ENCODE peak calls at places on chromosomes 7 and 10, in ten cellular contexts. H is GM23338, X is HCT116, T is lung, Y is K562, W is foreskin fibroblast, N is fibroblast of mammary gland, U is AG09309, O is dorsolateral prefrontal cortex, J is choroid plexus epithelial cell. B is an unnamed sample.

GRCh38 chr7:3154881-3155494 is 111.3 kb upstream of the CARD11 start:
- DNase-seq in W (peak; percentile 61), J (peak; percentile 78), T (no peak), H (peak; percentile 80), O (no peak), Y (peak; percentile 53), U (peak; percentile 2), X (peak; percentile 32), N (peak; percentile 47), B (peak; percentile 69)

GRCh38 chr7:151877911-151878835 is 1.3 kb upstream of the PRKAG2 start:
- DNase-seq in U (no peak), N (no peak), O (no peak), J (no peak), T (no peak), H (no peak), X (no peak), Y (no peak), W (no peak), B (no peak)

GRCh38 chr10:131920693-131921092 is 19.9 kb downstream of the PPP2R2D start:
- DNase-seq in T (no peak), O (no peak), Y (no peak), H (no peak), N (no peak), W (no peak), X (no peak), J (no peak), U (no peak), B (no peak)

GRCh38 chr7:89042963-89043362 is 247.4 kb upstream of the TEX47 start:
- DNase-seq in W (no peak), J (no peak), T (no peak), H (no peak), O (no peak), Y (no peak), N (no peak), U (no peak), X (no peak), B (no peak)

GRCh38 chr7:46881507-46882127 is 700.3 kb downstream of the TNS3 start:
- DNase-seq in Y (no peak), O (no peak), U (no peak), J (peak; percentile 33), N (no peak), T (no peak), W (no peak), X (peak; percentile 22), H (peak; percentile 32), B (peak; percentile 17)

GRCh38 chr7:12637328-12637727 is 50.1 kb upstream of the ARL4A start:
- DNase-seq in X (no peak), U (no peak), T (no peak), W (no peak), H (no peak), N (no peak), O (no peak), Y (no peak), J (no peak), B (no peak)

GRCh38 chr7:100071018-100071723 is 10.4 kb downstream of the ZNF3 start:
- DNase-seq in X (no peak), U (no peak), W (no peak), N (no peak), Y (no peak), J (no peak), H (no peak), T (no peak), O (no peak), B (no peak)

GRCh38 chr10:72261323-72262018 is 12.3 kb upstream of the DDIT4 start:
- DNase-seq in J (no peak), X (no peak), O (no peak), U (no peak), Y (peak; percentile 54), H (no peak), W (peak; percentile 40), T (no peak), N (no peak), B (peak; percentile 43)

GRCh38 chr7:130392456-130392860 is 12.2 kb downstream of the CPA1 start:
- DNase-seq in J (peak; percentile 84), O (no peak), H (no peak), Y (no peak), N (peak; percentile 36), X (no peak), T (no peak), U (no peak), W (peak; percentile 65), B (no peak)

GRCh38 chr10:132100556-132101349 is 35.0 kb downstream of the JAKMIP3 start:
- DNase-seq in W (no peak), N (no peak), U (no peak), T (peak; percentile 24), H (no peak), J (no peak), X (no peak), Y (no peak), O (peak; percentile 2), B (no peak)

GRCh38 chr7:18753972-18754610 is 258.5 kb downstream of the HDAC9 start:
- DNase-seq in N (peak; percentile 96), U (peak; percentile 80), W (peak; percentile 92), T (no peak), O (no peak), X (no peak), Y (no peak), H (no peak), J (peak; percentile 94), B (no peak)

GRCh38 chr10:93334901-93335312 is 147.2 kb downstream of the MYOF start:
- DNase-seq in J (no peak), N (no peak), O (no peak), W (peak; percentile 75), X (peak; percentile 83), U (peak; percentile 14), T (no peak), H (peak; percentile 38), Y (no peak), B (peak; percentile 26)

GRCh38 chr10:30529373-30529998 is 95.5 kb downstream of the MAP3K8 start:
- DNase-seq in W (no peak), U (no peak), H (peak; percentile 32), X (no peak), T (peak; percentile 69), Y (no peak), O (no peak), N (no peak), J (no peak), B (no peak)

GRCh38 chr10:118800920-118801319 is 46.1 kb upstream of the CACUL1 start:
- DNase-seq in U (no peak), Y (peak; percentile 18), N (peak; percentile 19), O (no peak), W (peak; percentile 42), X (no peak), J (peak; percentile 20), H (no peak), T (no peak), B (peak; percentile 52)

GRCh38 chr7:34247468-34247867 is 342.1 kb downstream of the BMPER start:
- DNase-seq in T (no peak), X (no peak), H (no peak), W (peak; percentile 67), Y (no peak), J (peak; percentile 55), O (no peak), U (no peak), N (peak; percentile 75), B (no peak)

GRCh38 chr7:17301491-17302101 is 3.1 kb downstream of the AHR start:
- DNase-seq in X (no peak), J (peak; percentile 69), T (peak; percentile 39), O (peak; percentile 24), N (peak; percentile 60), H (peak; percentile 62), U (no peak), W (peak; percentile 74), Y (peak; percentile 13), B (peak; percentile 80)

GRCh38 chr10:110352930-110353243 is 48.2 kb upstream of the SMNDC1 start:
- DNase-seq in O (no peak), W (no peak), X (no peak), H (no peak), T (no peak), J (no peak), Y (no peak), U (no peak), N (no peak), B (no peak)
- TF ChIP-seq CTCF in O (no peak), W (no peak), X (no peak), H (no peak), T (no peak), J (no peak), Y (no peak), U (no peak), N (no peak), B (no peak)

DNA sequence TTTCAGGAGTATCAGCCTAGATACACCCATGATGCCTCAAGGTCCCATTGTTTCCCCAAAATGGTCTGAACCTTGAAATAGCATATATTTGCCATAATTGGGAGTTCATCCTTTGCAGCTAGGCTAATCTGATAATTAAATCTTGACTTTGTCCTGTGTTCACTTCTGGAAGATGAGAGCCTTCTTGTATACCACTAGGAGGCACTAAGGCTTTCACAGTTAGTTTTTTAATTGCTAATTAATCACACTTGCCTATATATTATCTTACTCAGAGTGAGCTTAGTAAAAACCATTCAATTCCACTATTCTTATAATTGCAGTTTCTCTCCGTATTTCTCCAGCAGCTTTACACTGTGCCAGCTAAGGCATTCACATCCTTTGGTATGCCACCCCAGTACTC is 48.7 kb upstream of the MAGI2 start:
- DNase-seq in T (no peak), J (no peak), H (peak; percentile 18), U (no peak), N (no peak), O (no peak), Y (no peak), W (peak; percentile 15), X (no peak), B (no peak)
- TF ChIP-seq CTCF in T (no peak), J (peak; percentile 58), H (peak; percentile 56), U (peak; percentile 13), N (peak; percentile 38), O (peak; percentile 33), Y (no peak), W (no peak), X (peak; percentile 49), B (peak; percentile 28)

GRCh38 chr10:123007558-123008378 is 827 bp downstream of the IKZF5 start:
- DNase-seq in U (peak; percentile 11), H (peak; percentile 66), T (peak; percentile 53), J (peak; percentile 63), X (peak; percentile 43), O (peak; percentile 34), W (peak; percentile 63), N (peak; percentile 67), Y (peak; percentile 10), B (peak; percentile 4)
- TF ChIP-seq CTCF in U (no peak), H (no peak), T (no peak), J (no peak), X (no peak), O (no peak), W (no peak), N (no peak), Y (no peak), B (no peak)

GRCh38 chr10:49218480-49218879 is 30.3 kb upstream of the TMEM273 start:
- DNase-seq in X (no peak), Y (no peak), H (no peak), O (no peak), J (no peak), W (no peak), T (no peak), N (no peak), U (no peak), B (no peak)
- TF ChIP-seq CTCF in X (no peak), Y (peak; percentile 54), H (no peak), O (no peak), J (no peak), W (no peak), T (no peak), N (no peak), U (no peak), B (no peak)

B was measured in Calu3.